ENCODE peak calls at places on chromosomes 7 and 10, in nine cellular contexts. H, N, O, Y, Z, K, Q, T and F are unnamed samples.

GRCh38 chr10:36802523-36803153 is 322.8 kb upstream of the ANKRD30A start:
- DNase-seq in H (no peak), N (no peak), O (no peak), Y (no peak), Z (peak; percentile 35), K (peak; percentile 58), Q (no peak), T (no peak), F (no peak)

GRCh38 chr7:100465299-100465698 is 1.2 kb upstream of the SPACDR start:
- DNase-seq in H (no peak), N (no peak), O (no peak), Y (no peak), Z (no peak), K (no peak), Q (no peak), T (no peak), F (no peak)

GRCh38 chr10:86349474-86349873 is 17.1 kb downstream of the GRID1 start:
- DNase-seq in H (peak; percentile 33), N (peak; percentile 7), O (peak; percentile 73), Y (no peak), Z (peak; percentile 13), K (no peak), Q (no peak), T (no peak), F (peak; percentile 34)

GRCh38 chr10:96217711-96218110 is 53.7 kb downstream of the BLNK start:
- DNase-seq in H (no peak), N (no peak), O (no peak), Y (no peak), Z (no peak), K (no peak), Q (no peak), T (no peak), F (no peak)

GRCh38 chr7:47573758-47574472 is 8.0 kb downstream of the TNS3 start:
- DNase-seq in H (no peak), N (peak; percentile 80), O (no peak), Y (no peak), Z (peak; percentile 74), K (no peak), Q (no peak), T (no peak), F (no peak)

GRCh38 chr7:141076377-141076776 is 2.5 kb downstream of the TMEM178B start:
- DNase-seq in H (no peak), N (no peak), O (peak; percentile 36), Y (no peak), Z (no peak), K (no peak), Q (no peak), T (no peak), F (peak; percentile 16)

GRCh38 chr10:47164126-47164799 is 135.7 kb upstream of the GDF10 start:
- DNase-seq in H (no peak), N (no peak), O (no peak), Y (no peak), Z (peak; percentile 65), K (no peak), Q (no peak), T (peak; percentile 48), F (no peak)

GRCh38 chr10:78970261-78970660 is 98.5 kb upstream of the ZMIZ1 start:
- DNase-seq in H (no peak), N (no peak), O (no peak), Y (no peak), Z (no peak), K (no peak), Q (no peak), T (no peak), F (no peak)

GRCh38 chr10:43437141-43437860 is 390 bp downstream of the ZNF487 start:
- DNase-seq in H (no peak), N (no peak), O (no peak), Y (no peak), Z (peak; percentile 21), K (peak; percentile 45), Q (no peak), T (no peak), F (no peak)

GRCh38 chr7:80231719-80232118 is 97.1 kb downstream of the GNAI1 start:
- DNase-seq in H (no peak), N (no peak), O (no peak), Y (no peak), Z (peak; percentile 36), K (no peak), Q (no peak), T (no peak), F (no peak)

GRCh38 chr7:142414915-142415314 is 157.1 kb upstream of the PRSS58 start:
- DNase-seq in H (no peak), N (no peak), O (no peak), Y (no peak), Z (no peak), K (no peak), Q (no peak), T (no peak), F (no peak)

GRCh38 chr7:142414135-142414534 is 156.3 kb upstream of the PRSS58 start:
- DNase-seq in H (no peak), N (no peak), O (no peak), Y (no peak), Z (no peak), K (no peak), Q (no peak), T (no peak), F (no peak)

GRCh38 chr7:142409471-142409870 is 151.6 kb upstream of the PRSS58 start:
- DNase-seq in H (no peak), N (no peak), O (no peak), Y (no peak), Z (no peak), K (no peak), Q (no peak), T (no peak), F (no peak)

GRCh38 chr7:142413280-142414000 is 155.6 kb upstream of the PRSS58 start:
- DNase-seq in H (no peak), N (no peak), O (no peak), Y (no peak), Z (no peak), K (no peak), Q (no peak), T (no peak), F (no peak)

GRCh38 chr7:142412551-142413193 is 154.8 kb upstream of the PRSS58 start:
- DNase-seq in H (no peak), N (no peak), O (peak; percentile 55), Y (peak; percentile 9), Z (peak; percentile 54), K (no peak), Q (no peak), T (no peak), F (peak; percentile 25)
- TF ChIP-seq CTCF in H (peak; percentile 57), N (peak; percentile 3), O (peak; percentile 77), Y (peak; percentile 71), Z (peak; percentile 75), K (peak; percentile 43), Q (peak; percentile 26), T (no peak), F (peak; percentile 67)

GRCh38 chr7:44077061-44077460 is 5.3 kb downstream of the POLM start:
- DNase-seq in H (no peak), N (no peak), O (no peak), Y (no peak), Z (no peak), K (no peak), Q (peak; percentile 3), T (no peak), F (no peak)

GRCh38 chr7:44077681-44078091 is 4.6 kb downstream of the POLM start:
- DNase-seq in H (no peak), N (peak; percentile 40), O (no peak), Y (no peak), Z (no peak), K (peak; percentile 84), Q (no peak), T (no peak), F (no peak)

GRCh38 chr7:44079221-44080021 is 2.9 kb downstream of the POLM start:
- DNase-seq in H (no peak), N (peak; percentile 51), O (no peak), Y (no peak), Z (no peak), K (peak; percentile 31), Q (no peak), T (no peak), F (no peak)

GRCh38 chr7:44080118-44080517 is 2.2 kb downstream of the POLM start:
- DNase-seq in H (no peak), N (peak; percentile 52), O (no peak), Y (no peak), Z (no peak), K (no peak), Q (peak; percentile 19), T (no peak), F (no peak)

DNA sequence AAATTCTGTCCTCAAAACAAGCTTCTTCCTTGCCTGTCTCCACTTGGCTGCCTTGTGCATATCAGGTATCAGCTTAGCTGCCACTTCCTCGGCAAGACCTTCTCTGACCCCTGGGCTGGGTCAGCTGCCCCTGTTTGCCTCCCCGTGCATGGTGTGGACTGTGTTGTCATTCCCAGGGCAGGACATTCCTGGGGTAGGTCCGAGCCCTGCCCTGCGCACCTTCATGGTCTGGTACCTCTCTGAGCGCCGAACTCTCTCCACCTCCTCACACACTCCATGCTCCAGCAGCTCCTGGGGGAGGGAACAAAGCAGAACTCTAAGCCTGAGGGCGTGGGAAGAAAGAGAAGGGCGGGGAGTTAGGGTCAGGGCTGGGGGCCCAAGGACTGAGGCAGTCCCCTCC is 3.8 kb downstream of the POLM start:
- DNase-seq in H (no peak), N (peak; percentile 39), O (no peak), Y (no peak), Z (no peak), K (no peak), Q (no peak), T (no peak), F (no peak)
- TF ChIP-seq CTCF in H (no peak), N (no peak), O (no peak), Y (no peak), Z (no peak), K (no peak), Q (no peak), T (no peak), F (no peak)

GRCh38 chr10:101227765-101228681 is 1.2 kb downstream of the LBX1 start:
- DNase-seq in H (no peak), N (no peak), O (peak; percentile 58), Y (no peak), Z (no peak), K (no peak), Q (peak; percentile 47), T (no peak), F (no peak)
- TF ChIP-seq CTCF in H (peak; percentile 31), N (no peak), O (no peak), Y (no peak), Z (peak; percentile 9), K (no peak), Q (peak; percentile 31), T (no peak), F (peak; percentile 22)

GRCh38 chr10:132634947-132635271 is 97.3 kb downstream of the INPP5A start:
- DNase-seq in H (no peak), N (no peak), O (no peak), Y (no peak), Z (no peak), K (no peak), Q (no peak), T (no peak), F (no peak)

GRCh38 chr10:132639470-132639869 is 101.9 kb downstream of the INPP5A start:
- DNase-seq in H (no peak), N (no peak), O (no peak), Y (no peak), Z (no peak), K (no peak), Q (no peak), T (no peak), F (no peak)

GRCh38 chr10:132638130-132638515 is 100.5 kb downstream of the INPP5A start:
- DNase-seq in H (no peak), N (peak; percentile 22), O (no peak), Y (no peak), Z (no peak), K (peak; percentile 14), Q (no peak), T (no peak), F (no peak)

GRCh38 chr10:132636358-132636757 is 98.8 kb downstream of the INPP5A start:
- DNase-seq in H (no peak), N (peak; percentile 27), O (no peak), Y (no peak), Z (no peak), K (peak; percentile 19), Q (peak; percentile 13), T (no peak), F (no peak)

GRCh38 chr10:132637477-132638129 is 100.0 kb downstream of the INPP5A start:
- DNase-seq in H (no peak), N (peak; percentile 16), O (peak; percentile 8), Y (no peak), Z (peak; percentile 81), K (peak; percentile 13), Q (peak; percentile 5), T (no peak), F (peak; percentile 41)
- TF ChIP-seq CTCF in H (peak; percentile 74), N (peak; percentile 78), O (no peak), Y (peak; percentile 67), Z (peak; percentile 69), K (peak; percentile 65), Q (peak; percentile 74), T (peak; percentile 62), F (peak; percentile 82)